ENCODE peak calls at places on chromosomes 11 and 22, in eight cellular contexts. E is fibroblast of the aortic adventitia, X is A549, Z is stomach, I is IMR-90, S is heart right ventricle, K is psoas muscle, L is epithelial cell of esophagus. A is an unnamed sample.

GRCh38 chr11:120471131-120471530 is 40.4 kb upstream of the GRIK4 start:
- DNase-seq in I (peak), L (peak), S (no peak), Z (no peak), X (no peak), K (no peak), E (peak), A (peak)

GRCh38 chr11:94519478-94520084 is 7.3 kb downstream of the C11orf97 start:
- DNase-seq in K (no peak), X (no peak), S (no peak), E (peak), Z (no peak), L (peak), I (peak), A (peak)

GRCh38 chr11:133946541-133947297 is 10.0 kb downstream of the IGSF9B start:
- DNase-seq in K (no peak), I (no peak), E (no peak), S (peak), L (no peak), X (no peak), Z (no peak), A (no peak)

GRCh38 chr11:61957028-61957770 is 7.0 kb downstream of the BEST1 start:
- DNase-seq in Z (no peak), L (no peak), S (no peak), K (no peak), X (no peak), I (no peak), E (no peak), A (no peak)

GRCh38 chr22:29245626-29246385 is 22.0 kb downstream of the RHBDD3 start:
- DNase-seq in I (peak), E (peak), K (peak), L (peak), Z (peak), X (peak), S (peak), A (peak)

GRCh38 chr22:49545606-49546005 is 282.1 kb downstream of the BRD1 start:
- DNase-seq in S (no peak), Z (no peak), K (no peak), I (no peak), L (no peak), X (no peak), E (no peak), A (no peak)

GRCh38 chr11:105507496-105508254 is 102.2 kb upstream of the GRIA4 start:
- DNase-seq in X (no peak), I (no peak), E (no peak), Z (no peak), S (no peak), L (no peak), K (no peak), A (no peak)

GRCh38 chr22:29203883-29204282 is 1.8 kb upstream of the EMID1 start:
- DNase-seq in L (no peak), Z (no peak), E (no peak), S (no peak), I (no peak), X (no peak), K (no peak), A (no peak)

GRCh38 chr11:240315-240714 is 3.5 kb downstream of the PSMD13 start:
- DNase-seq in E (no peak), S (no peak), X (no peak), Z (no peak), I (no peak), L (no peak), K (no peak), A (no peak)

GRCh38 chr11:232783-233565 is 3.2 kb downstream of the SIRT3 start:
- DNase-seq in L (no peak), I (no peak), S (no peak), K (no peak), X (no peak), E (no peak), Z (no peak), A (no peak)

GRCh38 chr11:235180-235997 is 753 bp downstream of the SIRT3 start:
- DNase-seq in S (no peak), Z (no peak), I (peak), X (no peak), K (no peak), L (peak), E (peak), A (peak)

GRCh38 chr11:236774-237767 is at the start of gene PSMD13:
- DNase-seq in S (peak), E (peak), Z (peak), X (peak), K (peak), I (peak), L (peak), A (peak)

DNA sequence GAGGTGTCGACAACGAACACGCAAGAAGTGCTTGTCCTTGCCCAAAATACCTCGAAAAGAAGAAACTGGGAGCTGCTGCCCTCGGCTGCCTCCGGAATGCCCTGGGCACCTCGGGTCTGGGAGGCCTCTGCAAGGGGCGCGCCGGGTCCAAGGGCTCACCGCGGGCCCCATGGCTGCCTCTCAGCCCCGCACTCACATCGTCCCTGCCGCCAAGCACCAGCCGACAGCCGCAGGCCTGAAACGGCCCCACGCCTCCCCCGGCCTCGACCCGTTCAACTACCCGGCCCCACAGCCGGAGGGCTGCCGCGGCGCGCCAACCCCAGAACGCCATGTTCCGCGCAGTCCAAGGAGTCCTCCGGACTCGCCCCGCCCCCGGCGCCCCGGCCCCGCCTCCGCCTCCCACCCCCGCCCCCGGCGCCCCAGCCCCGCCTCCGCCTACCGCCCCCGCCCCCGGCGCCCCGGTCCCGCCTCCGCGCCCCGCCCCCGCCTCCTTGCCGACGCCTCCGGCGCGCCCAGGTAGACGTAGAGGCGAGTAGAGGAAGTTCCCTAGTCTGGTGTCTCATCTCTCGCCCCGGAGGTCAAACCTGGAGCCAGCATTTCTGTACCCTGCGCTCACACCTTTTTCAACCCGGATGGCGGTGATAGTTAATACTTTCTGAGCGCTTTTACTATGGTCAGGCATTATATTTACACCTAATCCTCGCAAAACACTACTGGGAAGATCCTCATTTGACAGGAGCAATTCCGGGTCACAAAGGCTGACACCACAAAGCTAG is at the start of gene SIRT3:
- DNase-seq in I (peak), L (peak), Z (peak), X (peak), K (peak), E (peak), S (peak), A (peak)
- TF ChIP-seq CTCF in I (peak), L (peak), Z (no peak), X (no peak), K (no peak), E (peak), S (no peak), A (no peak)

GRCh38 chr11:114890076-114890475 is 211.7 kb downstream of the NXPE2 start:
- DNase-seq in X (no peak), I (no peak), K (no peak), S (no peak), L (no peak), E (no peak), Z (no peak), A (no peak)

GRCh38 chr11:114896594-114896993 is 218.3 kb downstream of the NXPE2 start:
- DNase-seq in K (no peak), L (no peak), Z (no peak), I (no peak), X (no peak), S (no peak), E (no peak), A (no peak)

GRCh38 chr11:114891911-114892310 is 213.6 kb downstream of the NXPE2 start:
- DNase-seq in I (no peak), K (no peak), E (no peak), Z (no peak), X (no peak), S (no peak), L (no peak), A (no peak)

GRCh38 chr11:114892381-114893197 is 214.3 kb downstream of the NXPE2 start:
- DNase-seq in L (no peak), I (no peak), K (no peak), S (no peak), Z (no peak), E (no peak), X (peak), A (no peak)

GRCh38 chr11:114893329-114893728 is 215.0 kb downstream of the NXPE2 start:
- DNase-seq in E (no peak), X (no peak), S (no peak), Z (no peak), I (no peak), L (no peak), K (no peak), A (no peak)
- H3K4me3 ChIP-seq in E (no peak), X (no peak), S (no peak), Z (no peak), I (no peak), L (no peak), K (no peak), A (no peak)

GRCh38 chr11:46640034-46640788 is 22.9 kb downstream of the ATG13 start:
- DNase-seq in K (no peak), L (no peak), Z (no peak), I (no peak), X (no peak), S (no peak), E (no peak), A (no peak)
- TF ChIP-seq CTCF in K (no peak), L (no peak), Z (no peak), I (no peak), X (no peak), S (no peak), E (no peak), A (no peak)

DNA sequence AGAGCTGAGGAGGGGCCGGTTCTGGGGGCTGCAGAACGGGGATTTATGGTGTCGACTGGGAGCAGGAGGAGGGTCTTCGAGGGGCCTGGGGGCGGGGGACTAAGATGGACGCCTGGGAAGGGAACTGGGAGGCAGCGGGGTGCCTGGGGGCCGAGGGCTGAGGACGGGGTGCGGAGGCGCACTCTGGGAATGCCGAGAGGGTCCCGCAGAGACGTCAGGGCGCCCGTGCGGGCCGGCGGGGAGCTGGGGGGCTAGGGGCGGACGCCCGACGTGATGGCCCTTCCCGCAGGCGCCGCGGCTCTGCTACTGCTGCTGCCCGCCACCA is 516 bp downstream of the TM7SF2 start:
- DNase-seq in S (no peak), L (no peak), E (no peak), Z (no peak), I (no peak), X (no peak), K (no peak), A (no peak)
- H3K4me3 ChIP-seq in S (peak), L (peak), E (peak), Z (peak), I (peak), X (peak), K (peak), A (peak)

GRCh38 chr22:27627444-27627833 is 174.1 kb downstream of the MN1 start:
- DNase-seq in Z (no peak), E (no peak), S (no peak), L (peak), K (no peak), X (peak), I (no peak), A (no peak)
- TF ChIP-seq CTCF in Z (no peak), E (no peak), S (no peak), L (peak), K (no peak), X (no peak), I (no peak), A (no peak)

DNA sequence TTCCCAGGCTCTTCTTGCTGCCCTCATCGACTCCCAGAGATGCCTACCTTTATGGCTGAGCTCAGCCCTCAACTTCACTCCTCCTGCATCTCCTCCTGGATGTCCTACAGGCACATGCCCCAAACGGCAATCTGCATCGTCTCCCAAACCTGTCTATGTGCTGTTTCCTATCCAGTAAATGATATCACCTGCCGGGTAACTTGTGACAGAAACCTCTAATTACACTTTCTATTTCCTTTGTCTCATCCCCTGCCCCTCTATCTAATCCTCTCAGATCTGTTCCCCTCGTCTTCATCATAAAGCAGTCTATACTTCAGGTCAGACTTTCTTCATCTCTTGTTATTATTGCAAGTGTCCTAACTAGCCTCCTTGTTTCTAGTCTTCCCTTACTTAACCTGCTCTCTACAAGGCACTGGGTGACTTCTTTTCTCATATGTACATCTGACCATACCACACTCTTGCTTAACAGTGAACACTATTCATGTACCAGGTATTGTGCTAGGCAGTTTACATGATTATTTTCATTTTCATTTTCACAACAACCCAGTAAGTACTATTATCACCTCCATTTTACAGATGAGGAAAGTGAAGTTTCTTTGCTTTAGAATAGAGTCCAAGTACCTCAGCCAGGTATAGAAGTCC is 21.9 kb upstream of the UCP3 start:
- DNase-seq in I (no peak), S (no peak), Z (no peak), K (no peak), E (no peak), X (no peak), L (no peak), A (no peak)
- H3K4me3 ChIP-seq in I (no peak), S (no peak), Z (no peak), K (no peak), E (no peak), X (no peak), L (no peak), A (no peak)

DNA sequence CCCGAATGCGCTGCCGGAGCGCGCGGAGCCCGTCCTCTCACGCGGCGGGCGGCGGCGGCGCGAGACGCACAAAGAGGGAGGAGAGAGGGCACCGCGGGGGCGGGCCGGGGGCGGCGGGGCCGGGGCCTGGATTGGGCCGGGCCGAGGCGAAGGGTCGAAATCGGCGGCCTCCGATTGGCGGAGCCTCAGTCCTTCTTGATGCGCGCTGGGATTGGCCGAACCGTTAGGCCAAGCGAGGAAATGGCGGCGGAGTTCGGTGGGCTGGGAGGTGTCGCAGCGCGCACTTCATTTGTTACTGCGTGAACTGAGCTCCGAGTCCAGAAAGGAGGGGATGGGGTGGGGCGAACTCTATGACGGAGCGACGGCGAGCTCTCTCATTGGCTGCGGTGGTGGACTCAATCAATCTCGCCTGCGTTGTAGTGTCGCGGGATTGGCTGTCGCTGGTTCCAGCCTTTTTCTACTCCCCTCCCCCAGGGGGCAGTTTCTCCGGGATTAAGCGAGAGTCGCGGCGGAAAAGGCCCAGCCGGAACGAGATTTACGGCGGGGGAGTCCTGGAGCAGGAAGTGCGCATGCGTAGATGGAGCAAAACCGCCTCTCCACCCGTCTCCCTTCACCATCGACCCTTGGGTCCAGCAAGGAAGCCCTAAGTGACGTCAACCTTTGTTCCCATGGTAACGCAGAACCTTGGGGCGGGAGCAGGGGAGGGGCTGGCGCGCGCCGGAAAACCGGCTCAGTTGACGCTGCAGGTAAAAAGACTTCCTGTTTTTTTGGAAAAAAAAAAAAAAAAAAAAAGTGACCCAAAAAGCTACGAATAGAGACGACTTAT is at the start of gene SF1:
- DNase-seq in X (peak), E (peak), I (peak), L (peak), Z (peak), K (peak), S (peak), A (peak)
- TF ChIP-seq CTCF in X (no peak), E (no peak), I (peak), L (peak), Z (no peak), K (no peak), S (peak), A (no peak)

GRCh38 chr11:72078477-72078876 is 1.9 kb downstream of the NUMA1 start:
- DNase-seq in S (no peak), L (peak), E (peak), Z (no peak), I (peak), K (no peak), X (no peak), A (no peak)
- H3K4me3 ChIP-seq in S (no peak), L (peak), E (peak), Z (peak), I (peak), K (no peak), X (peak), A (peak)

GRCh38 chr11:107301886-107302285 is 155.7 kb downstream of the CWF19L2 start:
- DNase-seq in I (no peak), Z (no peak), X (no peak), S (no peak), L (peak), K (no peak), E (no peak), A (no peak)
- TF ChIP-seq CTCF in I (no peak), Z (no peak), X (no peak), S (no peak), L (no peak), K (no peak), E (no peak), A (no peak)

GRCh38 chr11:83538286-83538685 is 252.1 kb upstream of the CCDC90B start:
- DNase-seq in E (no peak), L (no peak), K (no peak), I (no peak), Z (no peak), S (no peak), X (no peak), A (no peak)
- H3K4me3 ChIP-seq in E (no peak), L (no peak), K (no peak), I (no peak), Z (no peak), S (no peak), X (no peak), A (no peak)